ENCODE peak calls at places on chromosomes 6 and 20, in six cellular contexts. W is IMR-90, K is tibial artery, P is tibial nerve, V is upper lobe of right lung, H is fibroblast of lung. O is an unnamed sample.

GRCh38 chr20:57698867-57699275 is 10.9 kb downstream of the PMEPA1 start:
- DNase-seq in K (no peak), V (no peak), H (no peak), P (no peak), W (no peak), O (no peak)

GRCh38 chr6:10237284-10238043 is 177.4 kb downstream of the TFAP2A start:
- DNase-seq in H (peak; percentile 59), V (no peak), W (peak; percentile 1), K (no peak), P (no peak), O (no peak)

GRCh38 chr20:61736751-61737310 is 328.9 kb downstream of the TAF4 start:
- DNase-seq in V (no peak), W (no peak), P (no peak), K (no peak), H (no peak), O (no peak)

GRCh38 chr20:17394411-17394810 is 136.8 kb downstream of the BFSP1 start:
- DNase-seq in V (no peak), H (no peak), W (no peak), K (no peak), P (no peak), O (no peak)

GRCh38 chr6:155883334-155883731 is 427.7 kb upstream of the NOX3 start:
- DNase-seq in W (no peak), H (no peak), V (no peak), K (no peak), P (no peak), O (no peak)

GRCh38 chr6:47195251-47195650 is 114.5 kb downstream of the TNFRSF21 start:
- DNase-seq in K (no peak), H (no peak), P (no peak), V (no peak), W (peak; percentile 39), O (no peak)

GRCh38 chr6:42259841-42260395 is 42.3 kb upstream of the MRPS10 start:
- DNase-seq in V (no peak), P (no peak), W (no peak), H (no peak), K (no peak), O (no peak)

GRCh38 chr6:1864496-1864895 is 254.8 kb downstream of the FOXC1 start:
- DNase-seq in V (no peak), H (peak; percentile 15), K (no peak), W (no peak), P (no peak), O (no peak)

GRCh38 chr20:9660236-9660868 is 146.0 kb downstream of the LAMP5 start:
- DNase-seq in H (peak; percentile 4), P (no peak), V (no peak), W (peak; percentile 20), K (no peak), O (no peak)

GRCh38 chr20:59017493-59018231 is 1.6 kb upstream of the TUBB1 start:
- DNase-seq in K (no peak), P (no peak), V (peak; percentile 46), W (no peak), H (no peak), O (no peak)

GRCh38 chr20:14838663-14839650 is 501.5 kb upstream of the FLRT3 start:
- DNase-seq in K (no peak), P (no peak), H (peak; percentile 6), V (no peak), W (no peak), O (no peak)

DNA sequence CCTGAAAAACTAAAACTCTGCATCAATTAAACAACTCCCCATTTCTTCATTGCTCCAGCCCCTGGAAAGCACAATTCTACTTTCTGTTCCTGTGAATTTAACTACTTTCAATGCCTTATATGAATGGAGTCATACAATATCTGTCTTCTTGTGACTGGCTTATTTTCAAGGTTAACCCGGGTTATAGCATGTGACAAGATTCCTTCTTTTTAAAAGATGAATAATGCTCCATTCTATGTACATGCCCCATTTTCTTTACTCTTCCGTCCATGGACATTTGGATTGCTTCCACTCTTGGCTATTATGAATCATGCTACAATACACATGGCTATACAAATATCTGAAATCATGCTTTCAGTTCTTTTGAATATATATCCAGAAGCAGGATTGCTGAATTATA is 334.9 kb upstream of the ID4 start:
- DNase-seq in W (no peak), V (no peak), H (no peak), P (no peak), K (no peak), O (no peak)
- H3K9me3 ChIP-seq in W (no peaks in the 10 kb centered on the region), V (peaks cover 20% of the 10 kb centered on the region), H (no peaks in the 10 kb centered on the region), P (peaks cover 25% of the 10 kb centered on the region), K (peaks cover 14% of the 10 kb centered on the region), O (no peaks in the 10 kb centered on the region)

DNA sequence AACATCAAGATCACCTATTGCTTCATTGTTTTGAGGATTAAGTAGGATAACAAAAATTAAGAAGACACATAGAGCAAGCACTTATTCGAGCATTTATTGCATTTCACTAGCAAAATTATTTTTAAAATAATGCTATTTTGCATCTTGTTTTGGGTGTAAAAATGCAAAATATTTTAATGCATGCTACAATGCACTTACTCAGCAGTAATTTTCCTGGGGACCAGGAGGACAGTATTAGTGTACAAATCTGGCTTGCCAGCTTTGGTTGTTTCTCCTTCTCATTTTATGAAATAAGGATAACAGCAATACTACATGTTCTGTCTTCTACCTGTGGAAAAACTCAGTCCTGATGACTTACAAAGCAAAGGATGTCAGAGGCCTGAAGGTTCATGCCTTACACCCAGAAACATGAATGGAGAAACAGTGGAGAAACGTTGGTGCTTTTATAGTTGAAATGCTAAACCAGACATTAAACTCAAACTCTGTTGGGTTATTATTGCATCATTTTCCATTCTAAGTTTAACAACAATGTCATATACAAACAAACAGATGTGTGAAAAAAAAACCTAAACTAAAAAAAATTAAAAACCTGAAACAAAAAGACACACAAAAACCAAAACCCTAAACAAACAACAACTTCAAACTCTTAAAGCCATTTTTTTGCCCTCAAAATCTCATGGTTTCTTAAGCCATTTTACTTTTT is 50.2 kb upstream of the ATXN1 start:
- DNase-seq in W (no peak), P (no peak), H (no peak), V (no peak), K (no peak), O (no peak)
- H3K9me3 ChIP-seq in W (peaks cover 17% of the 10 kb centered on the region), P (peaks cover 6% of the 10 kb centered on the region), H (no peaks in the 10 kb centered on the region), V (no peaks in the 10 kb centered on the region), K (no peaks in the 10 kb centered on the region), O (no peaks in the 10 kb centered on the region)

GRCh38 chr6:122501475-122501874 is 29.9 kb upstream of the SERINC1 start:
- DNase-seq in V (no peak), K (no peak), W (no peak), P (no peak), H (no peak), O (no peak)
- H3K9me3 ChIP-seq in V (peaks cover 18% of the 10 kb centered on the region), K (peaks cover 22% of the 10 kb centered on the region), W (peaks cover 4% of the 10 kb centered on the region), P (peaks cover 31% of the 10 kb centered on the region), H (no peaks in the 10 kb centered on the region), O (peaks cover 6% of the 10 kb centered on the region)

GRCh38 chr6:164290101-164290500 is 875.6 kb downstream of the QKI start:
- DNase-seq in K (no peak), P (no peak), V (no peak), W (no peak), H (no peak), O (no peak)
- H3K9me3 ChIP-seq in K (peaks cover 8% of the 10 kb centered on the region), P (peaks cover 5% of the 10 kb centered on the region), V (peaks cover 8% of the 10 kb centered on the region), W (peaks cover 17% of the 10 kb centered on the region), H (no peaks in the 10 kb centered on the region), O (no peaks in the 10 kb centered on the region)

DNA sequence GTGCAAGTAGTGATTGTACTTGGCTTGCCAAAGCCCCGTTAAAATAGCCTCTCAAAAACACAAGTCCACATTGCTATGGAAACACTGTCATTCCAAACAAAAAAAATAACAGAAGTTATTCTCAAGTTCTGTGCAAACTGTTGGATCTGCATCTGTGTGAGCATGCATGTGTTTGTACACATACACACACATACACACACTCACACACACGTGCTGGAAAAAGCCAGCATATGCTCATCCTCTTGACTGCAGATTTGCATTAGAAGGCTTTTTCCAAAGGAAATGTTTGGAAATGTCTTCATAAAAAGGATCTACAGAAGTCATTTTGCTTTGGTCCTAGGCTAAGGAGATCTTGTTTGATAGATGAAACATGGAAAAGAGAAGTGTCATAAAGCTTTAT is 13.4 kb upstream of the CBLN4 start:
- DNase-seq in P (no peak), H (no peak), K (no peak), W (no peak), V (no peak), O (no peak)
- H3K9me3 ChIP-seq in P (no peaks in the 10 kb centered on the region), H (no peaks in the 10 kb centered on the region), K (no peaks in the 10 kb centered on the region), W (peaks cover 18% of the 10 kb centered on the region), V (no peaks in the 10 kb centered on the region), O (no peaks in the 10 kb centered on the region)

GRCh38 chr6:143911028-143911427 is 46.8 kb downstream of the ZC2HC1B start:
- DNase-seq in V (no peak), K (no peak), H (no peak), W (no peak), P (no peak), O (no peak)

DNA sequence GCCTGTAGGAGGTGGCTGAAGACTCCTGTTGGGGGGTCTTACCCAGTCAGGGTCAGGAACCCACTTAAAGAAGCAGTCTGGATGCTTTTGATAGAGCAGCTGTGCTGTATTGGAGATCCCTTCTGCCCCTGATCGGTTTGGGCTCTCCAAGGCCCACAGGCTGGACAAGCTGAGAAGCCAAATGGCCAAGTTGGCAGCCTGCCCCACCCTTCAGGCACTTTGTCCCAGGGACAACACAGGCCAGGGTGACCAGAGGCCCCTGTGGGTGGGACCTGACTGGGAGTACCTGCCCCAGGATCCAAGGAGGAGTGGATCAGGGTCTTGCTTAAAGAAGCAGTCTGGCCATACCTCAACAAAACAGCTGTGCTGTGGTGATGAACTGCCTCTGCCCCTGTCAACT is 48.4 kb downstream of the ZC2HC1B start:
- DNase-seq in H (no peak), V (no peak), K (no peak), W (no peak), P (no peak), O (no peak)
- H3K9me3 ChIP-seq in H (no peaks in the 10 kb centered on the region), V (peaks cover 8% of the 10 kb centered on the region), K (peaks cover 11% of the 10 kb centered on the region), W (peaks cover 5% of the 10 kb centered on the region), P (no peaks in the 10 kb centered on the region), O (no peaks in the 10 kb centered on the region)